ENCODE peak calls at places on chromosome 10, in five cellular contexts. F is fibroblast of lung, U is small intestine, B is Peyer's patch, Y is A549. H is an unnamed sample. For H3K4me1, the result is how much of the 10 kb centered on the place peaks cover.

GRCh38 chr10:49168821-49169495 is 19.2 kb downstream of the TMEM273 start:
- DNase-seq in Y (no peak), U (no peak), F (peak), B (no peak), H (no peak)

GRCh38 chr10:48555310-48556042 is 49.4 kb downstream of the ARHGAP22 start:
- DNase-seq in Y (no peak), U (no peak), B (no peak), F (no peak), H (no peak)

GRCh38 chr10:68156373-68157185 is 47.3 kb downstream of the MYPN start:
- DNase-seq in B (peak), Y (peak), F (peak), U (peak), H (no peak)

GRCh38 chr10:4266387-4267083 is 481.5 kb upstream of the KLF6 start:
- DNase-seq in B (no peak), F (peak), U (no peak), Y (no peak), H (no peak)

GRCh38 chr10:125953778-125954385 is 57.5 kb downstream of the FANK1 start:
- DNase-seq in Y (no peak), F (peak), B (no peak), U (no peak), H (no peak)

GRCh38 chr10:13844651-13845050 is 257.9 kb downstream of the PRPF18 start:
- DNase-seq in B (no peak), U (no peak), F (peak), Y (no peak), H (no peak)

GRCh38 chr10:33073641-33074410 is 115.8 kb upstream of the ITGB1 start:
- DNase-seq in B (no peak), U (no peak), F (no peak), Y (no peak), H (no peak)

GRCh38 chr10:80324086-80324485 is 32.5 kb downstream of the DYDC1 start:
- DNase-seq in B (no peak), F (peak), U (no peak), Y (no peak), H (no peak)

GRCh38 chr10:688621-689426 is 644 bp downstream of the DIP2C start:
- DNase-seq in Y (peak), U (peak), F (peak), B (no peak), H (peak)

GRCh38 chr10:61438141-61438984 is 14.8 kb downstream of the TMEM26 start:
- DNase-seq in U (peak), F (peak), B (no peak), Y (no peak), H (peak)

GRCh38 chr10:56318816-56319215 is 42.2 kb downstream of the ZWINT start:
- DNase-seq in Y (no peak), F (no peak), B (no peak), U (no peak), H (no peak)

GRCh38 chr10:114349505-114350211 is 54.6 kb downstream of the AFAP1L2 start:
- DNase-seq in B (no peak), Y (no peak), F (no peak), U (no peak), H (peak)

GRCh38 chr10:34522542-34522941 is 292.6 kb downstream of the PARD3 start:
- DNase-seq in B (no peak), U (peak), F (peak), Y (peak), H (no peak)

GRCh38 chr10:126262971-126263370 is 125.3 kb downstream of the ADAM12 start:
- DNase-seq in Y (no peak), B (no peak), U (no peak), F (no peak), H (no peak)

DNA sequence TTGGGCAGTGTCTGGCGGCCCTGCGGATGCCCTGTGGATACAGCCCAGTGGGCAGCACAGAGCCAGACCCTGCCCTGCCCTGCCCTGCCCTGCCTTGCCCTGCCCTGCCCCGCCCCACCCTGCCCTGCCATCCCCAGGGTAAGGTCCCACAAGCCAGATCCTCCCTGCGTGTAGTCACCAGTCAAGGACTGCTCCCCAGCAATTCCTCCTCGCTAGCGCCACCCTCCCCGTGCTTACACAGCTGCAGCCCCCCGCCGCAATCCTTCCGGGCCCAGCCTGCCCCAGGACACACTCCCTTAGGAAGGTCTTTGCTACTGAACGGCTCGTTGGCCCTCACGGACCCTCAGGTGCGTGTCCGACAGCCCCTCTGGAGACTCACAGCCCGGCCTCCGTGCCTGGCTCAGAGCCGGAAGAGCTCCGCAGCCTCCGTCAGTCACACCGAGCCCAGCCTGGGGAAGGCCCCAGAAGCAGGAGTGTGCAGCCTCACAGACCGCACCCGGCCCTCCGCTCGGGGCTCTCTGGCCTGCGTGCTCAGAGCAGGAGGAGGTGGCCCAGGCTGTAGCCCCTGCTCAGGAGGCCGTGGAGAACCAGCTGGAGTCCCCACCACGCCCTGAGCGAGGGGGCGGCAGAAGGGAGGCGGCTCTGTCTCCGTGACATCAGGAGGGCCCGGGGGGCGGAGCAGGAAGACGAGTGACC is 68.3 kb downstream of the PWWP2B start:
- DNase-seq in F (no peak), U (peak), Y (no peak), B (no peak), H (peak)
- H3K4me1 ChIP-seq in F (under half), U (under half), Y (under half), B (under half), H (under half)

DNA sequence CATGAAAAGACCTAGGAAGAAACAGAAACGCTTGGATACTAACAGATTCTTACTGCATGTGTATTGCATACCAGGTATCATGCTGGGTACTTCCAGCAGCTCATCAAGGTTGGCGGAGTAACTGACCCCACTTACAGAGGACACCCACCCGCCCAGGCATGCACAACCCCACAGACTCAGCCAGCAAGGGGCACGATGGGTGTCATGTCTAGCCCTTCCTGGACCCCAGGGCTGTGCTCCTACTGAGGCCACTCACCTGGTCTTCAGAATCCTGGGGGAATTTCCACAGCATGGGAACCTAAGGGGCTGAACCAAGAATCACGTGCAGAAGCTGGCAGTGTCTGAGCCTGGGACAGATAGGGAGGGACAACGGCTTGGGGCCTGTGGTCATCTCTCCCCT is 134.1 kb upstream of the ZNF32 start:
- DNase-seq in B (no peak), Y (no peak), U (no peak), F (no peak), H (no peak)
- H3K4me1 ChIP-seq in B (under half), Y (under half), U (under half), F (under half), H (under half)

GRCh38 chr10:72251635-72252034 is 22.1 kb upstream of the DDIT4 start:
- DNase-seq in Y (no peak), F (no peak), U (no peak), B (no peak), H (no peak)
- H3K4me1 ChIP-seq in Y (half or more), F (under half), U (under half), B (half or more), H (half or more)

GRCh38 chr10:91422915-91423314 is 12.8 kb downstream of the HECTD2 start:
- DNase-seq in F (no peak), Y (no peak), U (no peak), B (no peak), H (no peak)

GRCh38 chr10:91424016-91424415 is 13.9 kb downstream of the HECTD2 start:
- DNase-seq in B (no peak), U (no peak), Y (no peak), F (peak), H (no peak)

GRCh38 chr10:91416339-91416868 is 6.3 kb downstream of the HECTD2 start:
- DNase-seq in B (no peak), U (no peak), Y (no peak), F (no peak), H (no peak)

GRCh38 chr10:91418417-91418816 is 8.3 kb downstream of the HECTD2 start:
- DNase-seq in B (no peak), U (no peak), F (no peak), Y (no peak), H (no peak)

DNA sequence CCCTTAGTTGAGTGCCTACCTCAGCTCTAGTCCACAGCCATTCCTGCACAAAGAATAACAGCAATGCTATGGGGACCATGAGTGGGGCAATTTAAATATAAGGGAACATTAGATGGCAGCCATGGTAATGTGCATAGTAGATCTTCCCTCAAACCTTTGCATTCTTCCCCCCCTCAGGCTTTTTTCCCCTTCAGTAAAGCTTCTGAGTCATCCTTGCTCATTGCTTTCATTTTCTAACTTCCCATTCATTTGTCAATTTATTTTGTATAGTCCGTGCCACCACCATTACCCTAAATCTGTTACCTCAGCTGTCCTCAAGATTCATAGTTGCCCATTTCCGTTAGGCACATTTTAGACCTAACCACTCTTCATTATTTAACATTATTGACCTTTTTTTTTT is 10.7 kb downstream of the HECTD2 start:
- DNase-seq in U (no peak), F (peak), Y (no peak), B (no peak), H (no peak)
- H3K4me1 ChIP-seq in U (under half), F (under half), Y (under half), B (under half), H (under half)

GRCh38 chr10:116723428-116724281 is 18.7 kb downstream of the HSPA12A start:
- DNase-seq in B (no peak), U (no peak), Y (no peak), F (no peak), H (no peak)
- H3K4me1 ChIP-seq in B (under half), U (under half), Y (under half), F (under half), H (under half)